ENCODE peak calls at places on chromosome 17, in six cellular contexts. One of them, this sample, is unnamed.

GRCh38 chr17:7858487-7858832 is 657 bp downstream of the CYB5D1 start:
- DNase-seq in dorsolateral prefrontal cortex: no peak
- DNase-seq in GM13977: no peak
- DNase-seq in retina: no peak
- DNase-seq in cardiac fibroblast: peak
- DNase-seq in H4: no peak
- DNase-seq in this sample: no peak

GRCh38 chr17:32970281-32970680 is 21.4 kb upstream of the SPACA3 start:
- DNase-seq in cardiac fibroblast: no peak
- DNase-seq in GM13977: no peak
- DNase-seq in retina: no peak
- DNase-seq in dorsolateral prefrontal cortex: no peak
- DNase-seq in H4: no peak
- DNase-seq in this sample: no peak

GRCh38 chr17:66466933-66467367 is 164.5 kb downstream of the PRKCA start:
- DNase-seq in dorsolateral prefrontal cortex: no peak
- DNase-seq in GM13977: no peak
- DNase-seq in cardiac fibroblast: peak
- DNase-seq in H4: peak
- DNase-seq in retina: no peak
- DNase-seq in this sample: no peak

GRCh38 chr17:66695098-66695497 is 139.8 kb upstream of the CACNG5 start:
- DNase-seq in dorsolateral prefrontal cortex: no peak
- DNase-seq in cardiac fibroblast: no peak
- DNase-seq in retina: no peak
- DNase-seq in H4: no peak
- DNase-seq in GM13977: no peak
- DNase-seq in this sample: no peak

GRCh38 chr17:6092182-6092922 is 22.2 kb downstream of the WSCD1 start:
- DNase-seq in dorsolateral prefrontal cortex: no peak
- DNase-seq in retina: no peak
- DNase-seq in cardiac fibroblast: no peak
- DNase-seq in GM13977: no peak
- DNase-seq in H4: no peak
- DNase-seq in this sample: no peak

GRCh38 chr17:63798572-63799113 is 24.7 kb downstream of the DDX42 start:
- DNase-seq in H4: no peak
- DNase-seq in retina: no peak
- DNase-seq in cardiac fibroblast: no peak
- DNase-seq in dorsolateral prefrontal cortex: no peak
- DNase-seq in GM13977: no peak
- DNase-seq in this sample: no peak

GRCh38 chr17:82058230-82058854 is 6.6 kb downstream of the GPS1 start:
- DNase-seq in retina: no peak
- DNase-seq in H4: no peak
- DNase-seq in GM13977: no peak
- DNase-seq in cardiac fibroblast: no peak
- DNase-seq in dorsolateral prefrontal cortex: no peak
- DNase-seq in this sample: no peak

GRCh38 chr17:61212655-61213054 is 187.0 kb upstream of the TBX2 start:
- DNase-seq in GM13977: no peak
- DNase-seq in cardiac fibroblast: no peak
- DNase-seq in H4: no peak
- DNase-seq in retina: no peak
- DNase-seq in dorsolateral prefrontal cortex: no peak
- DNase-seq in this sample: no peak

GRCh38 chr17:7084058-7084457 is 4.0 kb upstream of the CLEC10A start:
- DNase-seq in cardiac fibroblast: peak
- DNase-seq in retina: no peak
- DNase-seq in H4: no peak
- DNase-seq in dorsolateral prefrontal cortex: no peak
- DNase-seq in GM13977: no peak
- DNase-seq in this sample: no peak

GRCh38 chr17:57823469-57824401 is 26.1 kb downstream of the MRPS23 start:
- DNase-seq in GM13977: no peak
- DNase-seq in cardiac fibroblast: peak
- DNase-seq in H4: peak
- DNase-seq in dorsolateral prefrontal cortex: no peak
- DNase-seq in retina: peak
- DNase-seq in this sample: no peak

GRCh38 chr17:80327518-80327917 is 66.9 kb downstream of the RNF213 start:
- DNase-seq in H4: no peak
- DNase-seq in retina: no peak
- DNase-seq in dorsolateral prefrontal cortex: no peak
- DNase-seq in GM13977: no peak
- DNase-seq in cardiac fibroblast: no peak
- DNase-seq in this sample: no peak

GRCh38 chr17:12041316-12041715 is 20.6 kb downstream of the MAP2K4 start:
- DNase-seq in H4: peak
- DNase-seq in retina: no peak
- DNase-seq in dorsolateral prefrontal cortex: no peak
- DNase-seq in cardiac fibroblast: peak
- DNase-seq in GM13977: no peak
- DNase-seq in this sample: no peak

GRCh38 chr17:78568494-78569115 is 8.6 kb downstream of the DNAH17 start:
- DNase-seq in GM13977: no peak
- DNase-seq in H4: peak
- DNase-seq in dorsolateral prefrontal cortex: no peak
- DNase-seq in retina: no peak
- DNase-seq in cardiac fibroblast: peak
- DNase-seq in this sample: no peak

This sample was measured in iPS DF 19.7.